ENCODE peak calls at places on chromosomes 12 and 14, in seven cellular contexts. L is K562, U is WTC11, O is GM12878, T is HepG2, H is HCT116, G is H1. F is an unnamed sample.

GRCh38 chr12:53949631-53950440 is 4.9 kb upstream of the HOXC12 start:
- DNase-seq in H (no peak), L (peak; percentile 67), O (no peak), U (peak; percentile 69), G (peak; percentile 67), T (peak; percentile 50), F (peak; percentile 38)

GRCh38 chr12:57777367-57777766 is 5.0 kb downstream of the EEF1AKMT3 start:
- DNase-seq in T (no peak), H (no peak), L (no peak), U (no peak), O (no peak), G (no peak), F (no peak)

GRCh38 chr14:86794689-86795088 is 1198.3 kb downstream of the GALC start:
- DNase-seq in T (no peak), H (no peak), U (no peak), G (no peak), O (no peak), L (no peak), F (no peak)

GRCh38 chr14:71739273-71739990 is 192.8 kb upstream of the RGS6 start:
- DNase-seq in T (peak; percentile 50), G (no peak), O (no peak), H (peak; percentile 54), L (peak; percentile 12), U (no peak), F (no peak)

GRCh38 chr14:105255021-105255507 is 6.7 kb downstream of the BTBD6 start:
- DNase-seq in L (no peak), T (no peak), H (no peak), O (no peak), U (no peak), G (no peak), F (no peak)

GRCh38 chr12:39033789-39034188 is 128.4 kb upstream of the CPNE8 start:
- DNase-seq in L (no peak), H (no peak), U (no peak), G (no peak), T (no peak), O (no peak), F (no peak)

GRCh38 chr12:115572440-115572839 is 705.1 kb downstream of the MED13L start:
- DNase-seq in G (no peak), L (no peak), T (no peak), U (no peak), O (peak; percentile 86), H (no peak), F (no peak)

GRCh38 chr12:3097186-3097804 is 20.1 kb downstream of the TSPAN9 start:
- DNase-seq in U (no peak), G (no peak), L (peak; percentile 71), O (no peak), H (no peak), T (peak; percentile 69), F (no peak)

GRCh38 chr12:62190921-62191746 is 69.1 kb upstream of the USP15 start:
- DNase-seq in G (peak; percentile 71), L (no peak), U (peak; percentile 58), O (no peak), T (no peak), H (no peak), F (no peak)

GRCh38 chr14:23097786-23098185 is 2.5 kb downstream of the C14orf119 start:
- DNase-seq in H (no peak), G (no peak), O (no peak), U (no peak), L (peak; percentile 40), T (no peak), F (no peak)

GRCh38 chr12:53735556-53735955 is 8.3 kb upstream of the CALCOCO1 start:
- DNase-seq in O (no peak), T (no peak), G (no peak), U (no peak), H (no peak), L (no peak), F (no peak)

GRCh38 chr12:24201258-24201970 is 251.9 kb upstream of the SOX5 start:
- DNase-seq in L (no peak), O (peak; percentile 32), U (no peak), T (no peak), H (no peak), G (no peak), F (no peak)

GRCh38 chr12:47079894-47080724 is at the start of gene AMIGO2:
- DNase-seq in H (no peak), T (no peak), O (no peak), U (peak; percentile 58), L (peak; percentile 41), G (peak; percentile 72), F (peak; percentile 35)

GRCh38 chr14:92897922-92898599 is 24.9 kb upstream of the CHGA start:
- DNase-seq in H (no peak), G (no peak), T (no peak), O (no peak), U (no peak), L (no peak), F (no peak)

GRCh38 chr14:67285876-67286452 is 44.7 kb downstream of the PALS1 start:
- DNase-seq in U (no peak), T (peak; percentile 25), O (no peak), L (peak; percentile 28), G (no peak), H (peak; percentile 39), F (peak; percentile 9)

GRCh38 chr12:58888131-58888783 is 32.0 kb downstream of the LRIG3 start:
- DNase-seq in L (no peak), U (no peak), O (no peak), G (no peak), H (no peak), T (no peak), F (no peak)

GRCh38 chr14:70029296-70030132 is 150.3 kb downstream of the SMOC1 start:
- DNase-seq in U (no peak), L (no peak), H (no peak), G (no peak), T (no peak), O (no peak), F (no peak)

GRCh38 chr14:70023871-70024270 is 144.7 kb downstream of the SMOC1 start:
- DNase-seq in G (no peak), T (no peak), H (no peak), O (no peak), L (no peak), U (no peak), F (no peak)

GRCh38 chr14:70032447-70032846 is 153.2 kb downstream of the SMOC1 start:
- DNase-seq in T (peak; percentile 52), O (no peak), H (no peak), U (peak; percentile 49), L (no peak), G (no peak), F (no peak)

GRCh38 chr14:70032016-70032415 is 152.8 kb downstream of the SMOC1 start:
- DNase-seq in H (no peak), T (no peak), L (no peak), G (no peak), O (no peak), U (no peak), F (no peak)

DNA sequence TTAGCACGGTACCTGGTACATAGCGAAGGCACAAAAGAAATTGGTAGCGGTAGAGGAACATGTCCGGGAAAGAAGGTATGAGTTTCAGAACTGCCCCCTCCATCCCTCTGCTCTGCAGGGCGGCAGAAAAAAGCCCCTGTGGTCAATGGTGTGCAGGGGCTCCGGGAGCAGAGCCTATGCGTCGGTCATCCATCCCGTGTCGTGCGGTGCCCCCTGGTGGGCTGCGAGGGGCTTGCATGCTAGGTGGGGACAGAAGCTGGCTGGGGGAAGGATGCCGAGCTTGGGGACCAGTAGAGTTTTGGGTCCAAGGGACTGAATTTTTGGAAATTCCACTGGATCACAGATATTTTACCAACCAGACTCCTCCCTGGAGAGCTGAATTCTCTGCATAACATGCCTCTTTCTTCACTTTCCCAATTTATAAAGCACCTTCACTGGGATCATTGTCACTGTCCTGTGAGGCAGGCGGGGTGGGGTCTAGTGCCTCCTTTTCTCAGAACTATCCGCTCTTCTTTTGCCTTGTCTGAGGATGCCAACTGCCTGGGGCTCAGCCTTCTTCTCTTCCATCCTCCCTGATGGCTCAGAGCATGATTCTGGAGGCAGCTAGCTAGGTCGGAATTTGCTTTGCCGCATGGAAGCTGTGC is 148.7 kb downstream of the SMOC1 start:
- DNase-seq in T (peak; percentile 43), L (peak; percentile 60), O (no peak), H (peak; percentile 10), U (peak; percentile 91), G (peak; percentile 99), F (peak; percentile 85)
- TF ChIP-seq SP1 in T (no peak), L (no peak), O (no peak), H (no peak), U (no peak), G (no peak), F (no peak)

GRCh38 chr14:102777711-102778615 is 714 bp downstream of the TRAF3 start:
- DNase-seq in O (no peak), T (no peak), G (no peak), L (peak; percentile 22), H (no peak), U (no peak), F (no peak)

GRCh38 chr14:102778616-102779351 is 1.5 kb downstream of the TRAF3 start:
- DNase-seq in U (no peak), G (no peak), O (no peak), H (no peak), T (no peak), L (peak; percentile 20), F (no peak)

GRCh38 chr14:102774391-102775153 is 2.7 kb upstream of the TRAF3 start:
- DNase-seq in U (peak; percentile 48), L (peak; percentile 70), O (peak; percentile 96), T (peak; percentile 79), G (peak; percentile 60), H (no peak), F (peak; percentile 69)

GRCh38 chr14:102776761-102777710 is at the start of gene TRAF3:
- DNase-seq in T (no peak), L (peak; percentile 62), U (peak; percentile 48), O (no peak), H (no peak), G (no peak), F (peak; percentile 70)

GRCh38 chr14:102775855-102776760 is 1.1 kb upstream of the TRAF3 start:
- DNase-seq in G (no peak), H (no peak), O (no peak), T (peak; percentile 43), L (peak; percentile 38), U (no peak), F (no peak)
- TF ChIP-seq SP1 in G (no peak), H (no peak), O (no peak), T (no peak), L (no peak), U (no peak), F (no peak)

GRCh38 chr14:100849432-100849831 is 23.5 kb downstream of the MEG3 start:
- DNase-seq in G (no peak), U (no peak), T (no peak), L (no peak), O (no peak), H (no peak), F (no peak)
- TF ChIP-seq SP1 in G (no peak), U (no peak), T (no peak), L (no peak), O (no peak), H (no peak), F (no peak)

DNA sequence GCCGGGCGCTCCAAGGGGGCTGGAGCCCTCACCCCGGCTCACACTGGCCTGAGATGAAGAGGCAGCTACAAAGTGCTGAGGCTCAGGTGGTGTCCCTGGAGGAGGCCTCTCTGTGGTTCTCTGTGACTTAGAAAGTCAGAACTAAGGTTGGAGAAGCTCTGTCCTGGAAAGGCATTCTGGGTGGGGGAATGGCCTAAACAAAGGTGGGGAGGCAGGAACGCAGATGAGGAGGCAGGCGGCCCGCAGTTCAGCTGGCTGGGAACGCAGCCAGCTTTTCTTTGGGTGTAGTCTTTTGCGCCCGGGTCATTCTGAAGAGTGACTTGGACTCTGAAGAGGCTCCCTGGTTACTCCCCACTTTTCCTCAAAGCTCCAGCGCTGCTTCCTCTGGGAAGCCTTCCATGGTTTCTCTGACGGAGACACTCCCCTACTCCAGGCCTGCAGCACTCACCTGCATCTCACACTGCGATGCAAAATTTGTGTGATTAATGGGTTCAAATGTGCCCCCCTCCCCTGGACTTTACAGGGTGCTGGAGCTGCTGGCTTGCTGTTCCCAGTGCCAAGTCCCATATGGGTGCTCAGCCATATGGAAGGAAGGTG is 50.5 kb upstream of the DLK1 start:
- DNase-seq in U (no peak), O (no peak), L (peak; percentile 95), T (no peak), G (no peak), H (no peak), F (no peak)
- TF ChIP-seq SP1 in U (no peak), O (no peak), L (no peak), T (no peak), G (no peak), H (no peak), F (no peak)

F was measured in HEK293T.